ENCODE peak calls at places on chromosomes 2 and 18, in six cellular contexts. U, Q, C, J, G and M are unnamed samples.

GRCh38 chr2:58601017-58601416 is 359.9 kb upstream of the FANCL start:
- DNase-seq in G (no peak), C (no peak), J (no peak), Q (no peak), U (no peak), M (no peak)

GRCh38 chr2:229564300-229564907 is 150.0 kb downstream of the DNER start:
- DNase-seq in Q (no peak), J (no peak), G (no peak), U (no peak), C (no peak), M (no peak)

GRCh38 chr18:56200381-56200831 is 438.0 kb downstream of the TXNL1 start:
- DNase-seq in U (no peak), J (no peak), G (no peak), C (no peak), Q (no peak), M (peak)

GRCh38 chr2:154194917-154195643 is 323.4 kb downstream of the GALNT13 start:
- DNase-seq in G (no peak), Q (no peak), J (no peak), C (no peak), U (no peak), M (no peak)

GRCh38 chr2:98601532-98602132 is 6.7 kb downstream of the COA5 start:
- DNase-seq in J (peak), U (no peak), G (no peak), Q (no peak), C (peak), M (peak)

GRCh38 chr2:149928026-149928425 is 340.5 kb upstream of the MMADHC start:
- DNase-seq in C (no peak), J (no peak), U (no peak), Q (no peak), G (no peak), M (no peak)

GRCh38 chr2:169363570-169364150 is 1.3 kb upstream of the LRP2 start:
- DNase-seq in Q (no peak), U (no peak), G (no peak), J (no peak), C (no peak), M (no peak)

GRCh38 chr2:27446057-27446456 is 3.9 kb downstream of the KRTCAP3 start:
- DNase-seq in J (peak), U (no peak), C (no peak), G (no peak), Q (no peak), M (no peak)

GRCh38 chr2:68287580-68288441 is 31.9 kb downstream of the CNRIP1 start:
- DNase-seq in G (no peak), J (peak), Q (no peak), U (peak), C (no peak), M (no peak)

GRCh38 chr2:180385601-180386201 is 378.6 kb upstream of the CWC22 start:
- DNase-seq in J (no peak), G (no peak), Q (no peak), C (no peak), U (no peak), M (no peak)

GRCh38 chr2:86368181-86368824 is 30.9 kb upstream of the REEP1 start:
- DNase-seq in J (peak), C (peak), G (peak), Q (peak), U (peak), M (peak)

GRCh38 chr2:145158051-145158586 is 638.2 kb upstream of the ZEB2 start:
- DNase-seq in J (peak), C (no peak), U (peak), G (peak), Q (no peak), M (no peak)

GRCh38 chr2:70569559-70569958 is 15.9 kb upstream of the TGFA start:
- DNase-seq in G (no peak), Q (no peak), J (no peak), U (no peak), C (no peak), M (no peak)

GRCh38 chr2:239143858-239144712 is 256.7 kb downstream of the HDAC4 start:
- DNase-seq in G (peak), Q (peak), U (peak), J (peak), C (peak), M (peak)

GRCh38 chr2:121185571-121186074 is 99.4 kb downstream of the TFCP2L1 start:
- DNase-seq in C (peak), J (no peak), G (no peak), U (no peak), Q (no peak), M (peak)

GRCh38 chr18:4758980-4759379 is 303.9 kb upstream of the DLGAP1 start:
- DNase-seq in G (no peak), C (no peak), J (no peak), Q (no peak), U (no peak), M (no peak)

GRCh38 chr2:123732563-123732962 is 292.5 kb upstream of the CNTNAP5 start:
- DNase-seq in U (no peak), G (no peak), J (no peak), Q (no peak), C (no peak), M (no peak)

GRCh38 chr2:56185582-56186046 is 1.8 kb downstream of the CCDC85A start:
- DNase-seq in U (no peak), Q (no peak), J (no peak), G (peak), C (no peak), M (peak)

GRCh38 chr18:58114766-58115165 is 70.7 kb downstream of the NEDD4L start:
- DNase-seq in U (no peak), J (no peak), G (no peak), C (no peak), Q (no peak), M (no peak)

GRCh38 chr18:58116815-58117214 is 72.8 kb downstream of the NEDD4L start:
- DNase-seq in U (no peak), J (no peak), Q (no peak), C (no peak), G (no peak), M (no peak)

GRCh38 chr18:58118510-58118909 is 74.5 kb downstream of the NEDD4L start:
- DNase-seq in G (no peak), Q (no peak), C (no peak), J (no peak), U (no peak), M (no peak)

GRCh38 chr18:58119819-58120218 is 75.8 kb downstream of the NEDD4L start:
- DNase-seq in G (no peak), U (no peak), Q (no peak), C (no peak), J (no peak), M (no peak)

DNA sequence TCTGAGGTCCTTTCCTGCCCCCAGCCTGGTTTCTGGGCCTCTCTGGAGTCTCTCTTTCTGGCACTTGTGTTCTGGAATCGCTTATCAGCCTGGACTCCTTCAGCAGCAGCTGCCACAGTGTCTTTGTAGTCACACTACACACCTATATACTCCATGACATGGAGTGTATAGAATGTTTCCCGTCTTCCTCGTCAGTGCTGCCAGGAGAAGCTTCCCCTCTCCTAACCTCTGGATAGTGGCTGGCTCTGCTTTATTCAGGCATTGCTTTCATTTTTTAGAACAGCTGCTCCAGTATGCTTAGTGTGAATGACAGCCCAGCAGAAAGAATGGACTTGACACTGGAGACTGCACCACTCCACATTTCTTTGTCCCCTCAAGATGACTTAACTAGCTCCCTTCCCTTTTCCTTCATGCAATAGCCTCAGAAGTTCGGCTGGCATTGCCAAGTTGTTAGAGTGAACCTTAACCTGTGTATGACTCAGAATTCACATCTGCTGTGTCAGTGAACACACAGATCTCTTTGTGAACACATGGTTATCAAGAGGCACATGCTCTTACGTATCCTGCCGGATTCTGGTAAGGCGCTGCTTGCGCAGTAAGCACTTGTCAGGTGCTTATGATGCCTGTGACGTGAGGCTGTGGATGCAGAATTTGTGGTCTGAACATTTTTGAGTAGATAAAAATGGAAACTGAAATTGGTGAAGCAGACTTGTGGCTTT is 73.8 kb downstream of the NEDD4L start:
- DNase-seq in C (peak), U (peak), Q (no peak), J (peak), G (no peak), M (peak)
- TF ChIP-seq POLR2A in C (no peak), U (no peak), Q (no peak), J (no peak), G (no peak), M (no peak)

DNA sequence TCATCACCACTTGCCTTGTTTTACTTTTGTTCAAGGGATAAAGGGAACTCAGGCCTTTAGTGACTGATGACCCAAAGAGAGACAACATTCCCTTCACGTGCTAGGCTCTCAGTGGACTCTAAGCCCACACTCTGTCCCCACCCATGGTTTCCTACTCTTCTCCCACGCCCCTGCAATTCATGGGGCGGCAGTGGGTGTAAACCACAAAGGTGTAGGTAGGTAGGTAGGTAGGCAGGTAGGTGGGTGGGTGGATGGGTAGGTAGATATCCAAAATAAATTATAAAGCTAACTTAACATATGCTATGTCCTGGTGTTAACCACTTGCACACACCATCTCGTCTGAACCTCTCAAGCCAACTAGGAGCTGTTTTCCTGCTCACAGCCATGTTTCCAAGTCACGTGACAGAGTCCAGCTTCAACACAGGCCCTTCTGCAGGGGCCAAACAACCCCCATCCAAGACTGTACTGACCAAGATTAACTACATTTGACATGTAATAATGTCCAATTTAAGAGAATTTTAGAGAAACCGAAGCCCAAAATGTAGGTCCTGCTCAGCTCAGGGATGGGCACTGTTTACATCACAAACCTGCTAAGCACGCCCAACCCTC is 33.7 kb downstream of the DNMT3A start:
- DNase-seq in Q (no peak), U (no peak), C (no peak), G (no peak), J (no peak), M (no peak)
- TF ChIP-seq POLR2A in Q (no peak), U (no peak), C (no peak), G (no peak), J (no peak), M (no peak)

DNA sequence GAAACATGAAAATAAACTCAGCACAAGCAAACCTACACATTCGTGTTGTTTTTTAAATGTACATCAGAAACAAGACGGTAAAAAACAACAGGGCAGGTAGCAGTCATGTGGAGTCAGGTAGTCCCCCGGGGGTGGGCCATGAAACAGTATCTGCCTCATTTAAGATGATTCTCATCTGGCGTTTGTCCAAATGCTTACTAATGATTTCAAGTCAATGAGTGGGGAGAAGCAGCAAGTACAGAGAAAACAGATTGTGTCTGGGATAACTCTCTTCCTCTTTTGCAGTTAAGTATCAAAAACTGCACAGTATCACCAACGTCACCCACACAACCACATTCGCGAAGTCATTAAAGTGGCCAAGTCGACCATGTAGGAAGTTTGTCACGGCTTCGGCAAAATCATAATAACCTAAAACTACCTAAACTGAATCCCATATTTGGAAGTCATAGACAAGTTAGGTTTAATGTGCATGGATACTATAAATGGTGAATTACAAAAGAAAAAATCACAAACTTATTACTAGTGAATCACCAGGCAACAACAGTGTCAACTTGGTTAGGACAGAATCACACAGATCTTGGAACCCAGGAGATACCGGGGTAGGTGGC is 1.2 kb downstream of the LAPTM4A start:
- DNase-seq in J (peak), U (no peak), Q (no peak), G (no peak), C (no peak), M (no peak)
- TF ChIP-seq POLR2A in J (peak), U (no peak), Q (peak), G (no peak), C (no peak), M (no peak)

GRCh38 chr2:190533968-190534309 is 583 bp downstream of the NEMP2 start:
- DNase-seq in G (no peak), J (peak), Q (no peak), C (no peak), U (no peak), M (no peak)

GRCh38 chr2:190533175-190533967 is 1.2 kb downstream of the NEMP2 start:
- DNase-seq in C (no peak), U (no peak), Q (no peak), G (peak), J (no peak), M (no peak)

GRCh38 chr2:190535119-190535439 is 557 bp upstream of the NEMP2 start:
- DNase-seq in J (no peak), U (no peak), Q (no peak), G (no peak), C (no peak), M (no peak)

GRCh38 chr2:190535586-190535985 is 1.1 kb upstream of the NEMP2 start:
- DNase-seq in C (no peak), U (no peak), G (no peak), J (no peak), Q (no peak), M (no peak)

DNA sequence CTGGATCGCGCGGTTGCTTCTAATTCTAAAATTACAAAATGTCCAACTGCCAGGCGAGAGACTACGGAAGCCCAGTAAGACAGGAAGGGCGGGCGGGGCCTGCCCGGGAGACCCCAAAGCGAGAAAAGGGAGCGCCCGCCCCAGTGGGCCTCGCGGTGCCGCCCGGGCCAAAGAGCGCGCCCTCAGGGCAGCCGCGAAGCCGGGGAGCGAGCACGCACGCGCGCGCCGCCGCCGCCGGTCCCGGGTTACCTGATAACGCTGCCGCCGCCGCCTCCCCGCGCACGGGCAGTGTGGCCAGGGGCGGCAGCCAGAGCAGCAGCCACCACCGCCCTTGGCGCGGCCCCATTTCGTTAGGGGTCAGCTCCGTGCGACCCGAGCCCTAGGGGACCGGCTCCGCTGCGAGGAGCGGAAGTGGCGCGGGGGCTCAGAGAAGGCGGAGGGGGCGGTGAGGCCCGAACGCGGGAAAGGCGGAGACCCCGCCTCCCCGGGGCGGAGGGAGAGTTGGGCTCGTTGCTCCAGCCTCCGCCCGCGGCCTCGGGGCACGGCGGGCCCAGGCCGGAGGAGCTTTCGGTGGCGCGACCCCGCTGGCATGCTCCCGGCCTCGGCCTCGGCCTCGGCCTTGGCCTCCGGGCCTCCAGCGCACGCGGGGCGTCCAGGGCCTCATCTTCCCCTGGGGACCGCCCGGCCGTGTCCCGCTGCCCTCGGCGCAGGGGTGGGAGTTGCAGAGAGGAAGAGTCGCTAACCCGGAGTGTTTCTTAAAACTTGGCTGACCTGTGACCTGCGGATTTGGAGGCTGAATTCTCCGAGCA is at the start of gene NEMP2:
- DNase-seq in C (no peak), Q (peak), J (peak), U (peak), G (peak), M (peak)
- TF ChIP-seq POLR2A in C (peak), Q (peak), J (peak), U (peak), G (peak), M (peak)

DNA sequence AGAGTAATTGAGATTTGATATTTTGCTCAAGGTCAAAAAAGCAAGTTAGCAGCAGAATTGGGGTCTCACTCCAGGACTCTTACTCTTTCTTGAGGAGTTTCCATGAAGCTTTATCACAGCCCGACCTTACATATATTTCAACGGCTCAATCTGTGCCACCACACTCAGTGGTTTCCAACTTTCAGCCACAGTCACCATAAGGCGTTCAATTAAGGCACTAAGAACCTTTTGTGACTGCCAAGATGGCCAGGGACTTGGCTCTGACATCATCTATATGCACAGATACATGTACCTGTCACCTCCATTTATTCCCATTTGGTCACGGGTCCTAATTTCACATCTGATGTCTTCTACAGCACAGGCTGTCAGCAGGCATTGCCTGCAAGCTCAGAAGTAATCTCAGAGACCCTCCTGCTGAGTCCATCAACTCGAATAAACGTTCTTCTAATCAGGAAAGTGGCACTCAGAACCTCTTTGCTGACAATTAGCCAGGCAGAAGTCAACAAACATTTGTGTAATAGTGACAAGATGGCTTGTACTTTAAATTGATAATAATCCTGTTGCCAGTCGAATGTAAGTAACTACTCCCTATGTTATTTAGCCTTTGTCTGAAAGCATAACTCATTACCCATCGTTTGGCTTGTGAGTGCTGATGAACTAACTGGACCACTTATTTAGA is 16.1 kb downstream of the DYTN start:
- DNase-seq in U (no peak), Q (no peak), J (no peak), C (no peak), G (no peak), M (no peak)
- TF ChIP-seq POLR2A in U (no peak), Q (no peak), J (no peak), C (no peak), G (no peak), M (no peak)

GRCh38 chr2:173353556-173353955 is 1.1 kb upstream of the CDCA7 start:
- DNase-seq in J (no peak), Q (no peak), C (no peak), U (no peak), G (no peak), M (no peak)

GRCh38 chr2:173354073-173354600 is 535 bp upstream of the CDCA7 start:
- DNase-seq in Q (peak), C (no peak), J (no peak), G (no peak), U (no peak), M (no peak)

GRCh38 chr2:173355866-173356508 is 1.3 kb downstream of the CDCA7 start:
- DNase-seq in U (no peak), C (no peak), G (no peak), J (no peak), Q (no peak), M (no peak)

GRCh38 chr2:173355132-173355865 is 627 bp downstream of the CDCA7 start:
- DNase-seq in J (peak), C (peak), G (peak), U (peak), Q (peak), M (peak)

GRCh38 chr2:173354601-173355131 is at the start of gene CDCA7:
- DNase-seq in U (peak), Q (peak), C (peak), J (peak), G (peak), M (peak)
- TF ChIP-seq POLR2A in U (no peak), Q (peak), C (peak), J (no peak), G (no peak), M (peak)